ENCODE peak calls at places on chromosomes 3 and 15, in eight cellular contexts. One of them, this sample, is unnamed.

GRCh38 chr3:189260556-189261493 is 89.1 kb downstream of the TPRG1 start:
- DNase-seq in omental fat pad: no peak
- DNase-seq in caudate nucleus: no peak
- DNase-seq in DMS53: peak; percentile 53
- DNase-seq in HFFc6: no peak
- DNase-seq in iris pigment epithelial cell: no peak
- DNase-seq in T-helper 2 cell treated with Interferon-gamma antibody and Interleukin-4, amounts not matched to agents 5 μg/mL and 100 μg/mL, for 36 hours: no peak
- DNase-seq in left ventricle myocardium inferior: peak; percentile 66
- DNase-seq in this sample: no peak

GRCh38 chr15:52652984-52653383 is 26.2 kb downstream of the ATOSA start:
- DNase-seq in omental fat pad: no peak
- DNase-seq in caudate nucleus: no peak
- DNase-seq in DMS53: peak; percentile 24
- DNase-seq in HFFc6: peak; percentile 81
- DNase-seq in iris pigment epithelial cell: peak; percentile 90
- DNase-seq in T-helper 2 cell treated with Interferon-gamma antibody and Interleukin-4, amounts not matched to agents 5 μg/mL and 100 μg/mL, for 36 hours: no peak
- DNase-seq in left ventricle myocardium inferior: no peak
- DNase-seq in this sample: no peak

GRCh38 chr3:16595778-16596177 is 9.4 kb downstream of the DAZL start:
- DNase-seq in omental fat pad: no peak
- DNase-seq in caudate nucleus: no peak
- DNase-seq in DMS53: peak; percentile 1
- DNase-seq in HFFc6: no peak
- DNase-seq in iris pigment epithelial cell: peak; percentile 7
- DNase-seq in T-helper 2 cell treated with Interferon-gamma antibody and Interleukin-4, amounts not matched to agents 5 μg/mL and 100 μg/mL, for 36 hours: no peak
- DNase-seq in left ventricle myocardium inferior: no peak
- DNase-seq in this sample: no peak

GRCh38 chr15:70480196-70480856 is 283.0 kb downstream of the UACA start:
- DNase-seq in omental fat pad: no peak
- DNase-seq in caudate nucleus: no peak
- DNase-seq in DMS53: no peak
- DNase-seq in HFFc6: no peak
- DNase-seq in iris pigment epithelial cell: no peak
- DNase-seq in T-helper 2 cell treated with Interferon-gamma antibody and Interleukin-4, amounts not matched to agents 5 μg/mL and 100 μg/mL, for 36 hours: peak; percentile 77
- DNase-seq in left ventricle myocardium inferior: no peak
- DNase-seq in this sample: no peak

GRCh38 chr3:16923112-16923511 is 38.4 kb downstream of the PLCL2 start:
- DNase-seq in omental fat pad: no peak
- DNase-seq in caudate nucleus: no peak
- DNase-seq in DMS53: no peak
- DNase-seq in HFFc6: no peak
- DNase-seq in iris pigment epithelial cell: no peak
- DNase-seq in T-helper 2 cell treated with Interferon-gamma antibody and Interleukin-4, amounts not matched to agents 5 μg/mL and 100 μg/mL, for 36 hours: no peak
- DNase-seq in left ventricle myocardium inferior: no peak
- DNase-seq in this sample: no peak

GRCh38 chr3:50161320-50161719 is 6.2 kb downstream of the SEMA3F start:
- DNase-seq in omental fat pad: no peak
- DNase-seq in caudate nucleus: no peak
- DNase-seq in DMS53: peak; percentile 15
- DNase-seq in HFFc6: no peak
- DNase-seq in iris pigment epithelial cell: no peak
- DNase-seq in T-helper 2 cell treated with Interferon-gamma antibody and Interleukin-4, amounts not matched to agents 5 μg/mL and 100 μg/mL, for 36 hours: no peak
- DNase-seq in left ventricle myocardium inferior: no peak
- DNase-seq in this sample: no peak

GRCh38 chr3:185825639-185826481 is 1.0 kb upstream of the IGF2BP2 start:
- DNase-seq in omental fat pad: no peak
- DNase-seq in caudate nucleus: no peak
- DNase-seq in DMS53: peak; percentile 79
- DNase-seq in HFFc6: no peak
- DNase-seq in iris pigment epithelial cell: peak; percentile 50
- DNase-seq in T-helper 2 cell treated with Interferon-gamma antibody and Interleukin-4, amounts not matched to agents 5 μg/mL and 100 μg/mL, for 36 hours: peak; percentile 31
- DNase-seq in left ventricle myocardium inferior: peak; percentile 36
- DNase-seq in this sample: peak; percentile 2

GRCh38 chr15:66558271-66558670 is 7.5 kb downstream of the LCTL start:
- DNase-seq in omental fat pad: no peak
- DNase-seq in caudate nucleus: no peak
- DNase-seq in DMS53: no peak
- DNase-seq in HFFc6: no peak
- DNase-seq in iris pigment epithelial cell: no peak
- DNase-seq in T-helper 2 cell treated with Interferon-gamma antibody and Interleukin-4, amounts not matched to agents 5 μg/mL and 100 μg/mL, for 36 hours: no peak
- DNase-seq in left ventricle myocardium inferior: no peak
- DNase-seq in this sample: no peak

GRCh38 chr3:30631237-30631961 is 25.0 kb downstream of the TGFBR2 start:
- DNase-seq in omental fat pad: no peak
- DNase-seq in caudate nucleus: no peak
- DNase-seq in DMS53: no peak
- DNase-seq in HFFc6: peak; percentile 32
- DNase-seq in iris pigment epithelial cell: peak; percentile 93
- DNase-seq in T-helper 2 cell treated with Interferon-gamma antibody and Interleukin-4, amounts not matched to agents 5 μg/mL and 100 μg/mL, for 36 hours: peak; percentile 77
- DNase-seq in left ventricle myocardium inferior: no peak
- DNase-seq in this sample: no peak

GRCh38 chr3:126607214-126607908 is 47.6 kb downstream of the TXNRD3 start:
- DNase-seq in omental fat pad: no peak
- DNase-seq in caudate nucleus: no peak
- DNase-seq in DMS53: peak; percentile 29
- DNase-seq in HFFc6: peak; percentile 59
- DNase-seq in iris pigment epithelial cell: peak; percentile 81
- DNase-seq in T-helper 2 cell treated with Interferon-gamma antibody and Interleukin-4, amounts not matched to agents 5 μg/mL and 100 μg/mL, for 36 hours: peak; percentile 42
- DNase-seq in left ventricle myocardium inferior: no peak
- DNase-seq in this sample: no peak

GRCh38 chr3:80232760-80233159 is 465.0 kb upstream of the ROBO1 start:
- DNase-seq in omental fat pad: no peak
- DNase-seq in caudate nucleus: no peak
- DNase-seq in DMS53: peak; percentile 7
- DNase-seq in HFFc6: no peak
- DNase-seq in iris pigment epithelial cell: peak; percentile 98
- DNase-seq in T-helper 2 cell treated with Interferon-gamma antibody and Interleukin-4, amounts not matched to agents 5 μg/mL and 100 μg/mL, for 36 hours: no peak
- DNase-seq in left ventricle myocardium inferior: no peak
- DNase-seq in this sample: no peak

GRCh38 chr3:64340636-64341240 is 115.5 kb upstream of the PRICKLE2 start:
- DNase-seq in omental fat pad: no peak
- DNase-seq in caudate nucleus: no peak
- DNase-seq in DMS53: no peak
- DNase-seq in HFFc6: peak; percentile 75
- DNase-seq in iris pigment epithelial cell: peak; percentile 92
- DNase-seq in T-helper 2 cell treated with Interferon-gamma antibody and Interleukin-4, amounts not matched to agents 5 μg/mL and 100 μg/mL, for 36 hours: no peak
- DNase-seq in left ventricle myocardium inferior: no peak
- DNase-seq in this sample: no peak